ENCODE peak calls at places on chromosome 5, in seven cellular contexts. G is A549, X is heart left ventricle, T is transverse colon, H is lower leg skin, E is Peyer's patch, Y is IMR-90. K is an unnamed sample.

GRCh38 chr5:96318569-96319100 is 114.4 kb downstream of the PCSK1 start:
- DNase-seq in G (no peak), H (no peak), E (no peak), Y (no peak), T (no peak), X (no peak), K (no peak)

GRCh38 chr5:170223349-170223748 is 9.4 kb upstream of the C5orf58 start:
- DNase-seq in H (no peak), Y (no peak), E (no peak), T (no peak), X (no peak), G (no peak), K (no peak)

GRCh38 chr5:19874811-19875210 is 113.2 kb downstream of the CDH18 start:
- DNase-seq in H (no peak), Y (no peak), T (no peak), G (no peak), X (no peak), E (no peak), K (no peak)

GRCh38 chr5:124927735-124928134 is 181.3 kb upstream of the ZNF608 start:
- DNase-seq in T (no peak), X (no peak), Y (peak; percentile 41), H (peak; percentile 28), G (no peak), E (no peak), K (no peak)

GRCh38 chr5:60959156-60959555 is 14.2 kb downstream of the NDUFAF2 start:
- DNase-seq in G (no peak), E (no peak), X (no peak), H (no peak), Y (peak; percentile 40), T (no peak), K (no peak)

GRCh38 chr5:151568036-151568435 is 23.1 kb downstream of the FAT2 start:
- DNase-seq in Y (no peak), E (no peak), T (no peak), X (no peak), H (peak; percentile 78), G (no peak), K (no peak)

GRCh38 chr5:149128023-149128875 is 13.0 kb upstream of the ABLIM3 start:
- DNase-seq in X (no peak), G (peak; percentile 76), E (no peak), H (no peak), Y (peak; percentile 41), T (peak; percentile 20), K (peak; percentile 56)

GRCh38 chr5:167845952-167846351 is 445.5 kb upstream of the WWC1 start:
- DNase-seq in E (no peak), T (no peak), H (no peak), X (no peak), Y (no peak), G (no peak), K (no peak)

GRCh38 chr5:55936100-55936693 is 58.6 kb downstream of the IL6ST start:
- DNase-seq in Y (peak; percentile 92), T (peak; percentile 83), H (peak; percentile 93), X (peak; percentile 81), E (peak; percentile 84), G (peak; percentile 68), K (peak; percentile 48)

GRCh38 chr5:174514325-174514724 is 210.1 kb upstream of the MSX2 start:
- DNase-seq in H (no peak), Y (no peak), E (no peak), X (no peak), G (no peak), T (no peak), K (no peak)
- TF ChIP-seq POLR2A in H (no peak), Y (no peak), E (no peak), X (no peak), G (no peak), T (no peak), K (no peak)

DNA sequence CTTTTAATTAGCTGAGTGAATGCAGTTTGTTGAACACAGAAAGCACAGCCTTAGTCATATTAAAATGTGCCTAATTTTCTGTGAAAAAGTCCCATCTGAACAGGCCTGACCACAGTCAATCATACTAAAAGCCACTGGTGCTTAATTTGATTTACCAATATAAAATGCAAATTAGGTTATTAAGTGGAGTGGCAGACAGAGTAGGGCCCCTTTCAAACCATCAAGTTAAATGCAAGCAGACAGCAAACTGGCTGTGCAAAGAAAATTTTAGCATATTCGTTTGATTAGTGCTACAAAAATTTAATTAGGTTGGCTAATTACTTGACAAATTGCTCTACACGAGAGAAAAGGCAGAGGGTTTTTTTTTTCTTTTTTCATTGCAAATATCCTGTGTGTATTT is 176.1 kb downstream of the ISL1 start:
- DNase-seq in X (no peak), Y (no peak), G (no peak), H (no peak), E (no peak), T (no peak), K (no peak)
- TF ChIP-seq POLR2A in X (no peak), Y (no peak), G (no peak), H (no peak), E (no peak), T (no peak), K (no peak)

GRCh38 chr5:172768573-172769323 is 2.2 kb downstream of the DUSP1 start:
- DNase-seq in T (peak; percentile 44), X (no peak), H (peak; percentile 87), Y (peak; percentile 72), G (no peak), E (no peak), K (no peak)

GRCh38 chr5:172764861-172765765 is 5.9 kb downstream of the DUSP1 start:
- DNase-seq in T (peak; percentile 95), X (peak; percentile 97), Y (peak; percentile 99), E (peak; percentile 96), H (peak; percentile 99), G (peak; percentile 98), K (peak; percentile 95)

GRCh38 chr5:172765766-172766286 is 5.2 kb downstream of the DUSP1 start:
- DNase-seq in Y (peak; percentile 94), H (peak; percentile 89), T (peak; percentile 40), X (no peak), E (no peak), G (no peak), K (no peak)

GRCh38 chr5:172768098-172768572 is 2.9 kb downstream of the DUSP1 start:
- DNase-seq in G (no peak), H (no peak), X (no peak), T (no peak), Y (no peak), E (no peak), K (no peak)

DNA sequence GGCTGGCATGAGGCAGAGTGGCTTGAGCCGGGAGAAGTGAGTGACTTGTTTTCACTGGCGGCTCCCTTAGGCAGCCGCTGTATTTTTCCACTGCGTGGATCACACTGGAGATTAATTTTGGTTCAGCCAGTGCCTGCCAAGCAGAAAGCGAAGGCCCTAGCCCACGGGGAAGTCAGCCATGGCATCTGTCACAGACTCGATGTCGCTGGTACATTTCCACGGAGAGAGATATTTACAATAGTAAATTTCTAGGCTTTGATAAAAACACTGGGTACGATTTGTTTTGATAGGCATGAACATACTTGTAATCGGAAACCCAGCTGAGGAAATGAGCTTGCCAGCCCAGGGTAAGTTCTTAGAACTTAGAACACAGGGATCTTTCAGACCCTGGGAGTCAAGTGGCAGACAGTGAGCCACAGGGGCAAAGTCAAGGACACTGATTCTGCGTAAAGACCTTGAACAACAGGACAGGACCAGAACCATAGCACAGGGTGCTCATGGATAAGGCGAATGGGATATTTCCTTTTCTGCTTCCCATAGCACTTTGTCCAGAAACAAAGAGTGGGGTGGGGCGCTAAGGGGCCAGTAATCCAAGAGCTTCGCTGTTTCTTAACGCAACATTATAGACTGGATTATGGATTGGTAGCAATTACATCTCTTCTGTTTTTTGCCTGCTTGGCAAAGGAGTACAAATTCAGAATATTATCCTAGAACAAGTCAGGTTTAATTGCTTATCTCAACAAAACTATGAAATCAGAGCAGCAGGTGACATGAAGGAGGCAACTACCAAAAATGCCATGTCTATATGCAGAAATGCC is 4.5 kb downstream of the DUSP1 start:
- DNase-seq in X (peak; percentile 84), E (no peak), H (peak; percentile 96), Y (peak; percentile 94), G (no peak), T (peak; percentile 65), K (no peak)
- TF ChIP-seq POLR2A in X (no peak), E (peak; percentile 33), H (no peak), Y (no peak), G (peak; percentile 53), T (peak; percentile 60), K (peak; percentile 40)

GRCh38 chr5:141094481-141095262 is at the start of gene PCDHB2:
- DNase-seq in G (peak; percentile 35), Y (peak; percentile 14), E (no peak), T (no peak), X (no peak), H (no peak), K (peak; percentile 56)
- TF ChIP-seq POLR2A in G (no peak), Y (no peak), E (no peak), T (no peak), X (no peak), H (no peak), K (no peak)

K was measured in H54.